ENCODE peak calls at places on chromosomes 2 and 18, in five cellular contexts. One of them, this sample, is unnamed.

GRCh38 chr2:70733428-70734185 is 34.4 kb downstream of the ADD2 start:
- DNase-seq in psoas muscle: no peak
- DNase-seq in Peyer's patch: no peak
- DNase-seq in endothelial cell: no peak
- DNase-seq in glutamatergic neuron: peak; percentile 57
- DNase-seq in this sample: no peak

GRCh38 chr2:80365762-80366161 is 61.2 kb upstream of the LRRTM1 start:
- DNase-seq in psoas muscle: no peak
- DNase-seq in Peyer's patch: no peak
- DNase-seq in endothelial cell: no peak
- DNase-seq in glutamatergic neuron: peak; percentile 67
- DNase-seq in this sample: no peak

GRCh38 chr2:81225756-81226155 is 921.2 kb upstream of the LRRTM1 start:
- DNase-seq in psoas muscle: no peak
- DNase-seq in Peyer's patch: no peak
- DNase-seq in endothelial cell: no peak
- DNase-seq in glutamatergic neuron: no peak
- DNase-seq in this sample: no peak

GRCh38 chr2:105756435-105756834 is 11.7 kb downstream of the NCK2 start:
- DNase-seq in psoas muscle: no peak
- DNase-seq in Peyer's patch: no peak
- DNase-seq in endothelial cell: no peak
- DNase-seq in glutamatergic neuron: no peak
- DNase-seq in this sample: no peak

GRCh38 chr2:15223887-15224286 is 337.2 kb downstream of the NBAS start:
- DNase-seq in psoas muscle: no peak
- DNase-seq in Peyer's patch: no peak
- DNase-seq in endothelial cell: no peak
- DNase-seq in glutamatergic neuron: no peak
- DNase-seq in this sample: no peak

GRCh38 chr2:202716114-202716718 is 81.4 kb downstream of the FAM117B start:
- DNase-seq in psoas muscle: no peak
- DNase-seq in Peyer's patch: no peak
- DNase-seq in endothelial cell: no peak
- DNase-seq in glutamatergic neuron: no peak
- DNase-seq in this sample: no peak

GRCh38 chr2:47867205-47867604 is 39.1 kb downstream of the FBXO11 start:
- DNase-seq in psoas muscle: no peak
- DNase-seq in Peyer's patch: no peak
- DNase-seq in endothelial cell: no peak
- DNase-seq in glutamatergic neuron: no peak
- DNase-seq in this sample: no peak

GRCh38 chr2:226705133-226705886 is 94.3 kb downstream of the IRS1 start:
- DNase-seq in psoas muscle: no peak
- DNase-seq in Peyer's patch: no peak
- DNase-seq in endothelial cell: no peak
- DNase-seq in glutamatergic neuron: no peak
- DNase-seq in this sample: no peak

GRCh38 chr18:5891361-5892215 is 3.7 kb downstream of the TMEM200C start:
- DNase-seq in psoas muscle: peak; percentile 42
- DNase-seq in Peyer's patch: no peak
- DNase-seq in endothelial cell: no peak
- DNase-seq in glutamatergic neuron: no peak
- DNase-seq in this sample: no peak

GRCh38 chr2:98472132-98472650 is 27.5 kb downstream of the INPP4A start:
- DNase-seq in psoas muscle: no peak
- DNase-seq in Peyer's patch: no peak
- DNase-seq in endothelial cell: no peak
- DNase-seq in glutamatergic neuron: no peak
- DNase-seq in this sample: no peak

GRCh38 chr2:28621172-28622100 is 125.6 kb downstream of the PLB1 start:
- DNase-seq in psoas muscle: peak; percentile 68
- DNase-seq in Peyer's patch: peak; percentile 76
- DNase-seq in endothelial cell: peak; percentile 35
- DNase-seq in glutamatergic neuron: peak; percentile 38
- DNase-seq in this sample: no peak

GRCh38 chr2:28624798-28625701 is 126.6 kb upstream of the PPP1CB start:
- DNase-seq in psoas muscle: peak; percentile 85
- DNase-seq in Peyer's patch: peak; percentile 66
- DNase-seq in endothelial cell: no peak
- DNase-seq in glutamatergic neuron: no peak
- DNase-seq in this sample: peak; percentile 22

GRCh38 chr2:28622101-28622499 is 126.2 kb downstream of the PLB1 start:
- DNase-seq in psoas muscle: no peak
- DNase-seq in Peyer's patch: no peak
- DNase-seq in endothelial cell: no peak
- DNase-seq in glutamatergic neuron: no peak
- DNase-seq in this sample: no peak

GRCh38 chr2:28624436-28624797 is 127.2 kb upstream of the PPP1CB start:
- DNase-seq in psoas muscle: no peak
- DNase-seq in Peyer's patch: no peak
- DNase-seq in endothelial cell: no peak
- DNase-seq in glutamatergic neuron: no peak
- DNase-seq in this sample: no peak

DNA sequence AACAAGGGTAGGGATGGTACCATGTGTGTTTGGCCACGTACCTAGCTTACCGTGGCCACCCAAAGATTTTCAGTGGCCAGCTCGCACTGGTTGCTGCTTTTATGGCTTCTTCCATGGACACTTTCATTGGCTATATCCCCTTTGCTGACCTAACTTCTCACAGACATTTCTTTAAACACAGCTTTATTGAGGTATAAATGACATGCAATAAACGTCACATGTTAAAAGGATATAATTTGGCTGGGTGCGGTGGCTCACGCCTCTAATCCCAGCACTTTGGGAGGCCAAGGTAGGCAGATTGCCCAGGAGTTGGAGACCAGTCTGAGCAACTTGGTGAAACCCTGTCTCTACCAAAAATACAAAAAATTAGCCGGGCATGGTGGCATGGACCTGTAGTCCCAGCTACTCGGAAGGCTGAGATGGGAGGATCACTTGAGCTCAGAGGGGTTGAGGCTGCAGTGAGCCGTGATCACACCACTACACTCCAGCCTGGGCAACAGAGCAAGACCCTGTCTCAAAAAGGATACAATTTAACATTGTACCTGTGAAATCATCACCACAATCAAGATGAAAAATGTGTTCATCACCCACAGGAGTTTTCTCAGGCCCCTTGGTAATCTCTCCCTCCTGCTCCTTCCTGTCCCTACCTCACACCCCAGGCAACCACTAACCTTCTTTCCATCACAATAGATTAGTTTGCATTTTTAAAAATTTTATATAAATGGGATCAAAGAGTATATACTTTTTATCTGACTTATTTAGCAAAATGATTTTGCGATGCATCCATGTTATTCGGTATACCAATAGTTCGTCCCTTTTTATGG is 127.8 kb upstream of the PPP1CB start:
- DNase-seq in psoas muscle: peak; percentile 13
- DNase-seq in Peyer's patch: no peak
- DNase-seq in endothelial cell: no peak
- DNase-seq in glutamatergic neuron: no peak
- DNase-seq in this sample: no peak
- TF ChIP-seq CTCF in psoas muscle: no peak
- TF ChIP-seq CTCF in Peyer's patch: no peak
- TF ChIP-seq CTCF in endothelial cell: no peak
- TF ChIP-seq CTCF in glutamatergic neuron: no peak
- TF ChIP-seq CTCF in this sample: no peak

GRCh38 chr2:233801357-233802131 is 23.4 kb downstream of the MROH2A start:
- DNase-seq in psoas muscle: no peak
- DNase-seq in Peyer's patch: peak; percentile 21
- DNase-seq in endothelial cell: no peak
- DNase-seq in glutamatergic neuron: no peak
- DNase-seq in this sample: no peak
- TF ChIP-seq CTCF in psoas muscle: no peak
- TF ChIP-seq CTCF in Peyer's patch: no peak
- TF ChIP-seq CTCF in endothelial cell: no peak
- TF ChIP-seq CTCF in glutamatergic neuron: no peak
- TF ChIP-seq CTCF in this sample: no peak

DNA sequence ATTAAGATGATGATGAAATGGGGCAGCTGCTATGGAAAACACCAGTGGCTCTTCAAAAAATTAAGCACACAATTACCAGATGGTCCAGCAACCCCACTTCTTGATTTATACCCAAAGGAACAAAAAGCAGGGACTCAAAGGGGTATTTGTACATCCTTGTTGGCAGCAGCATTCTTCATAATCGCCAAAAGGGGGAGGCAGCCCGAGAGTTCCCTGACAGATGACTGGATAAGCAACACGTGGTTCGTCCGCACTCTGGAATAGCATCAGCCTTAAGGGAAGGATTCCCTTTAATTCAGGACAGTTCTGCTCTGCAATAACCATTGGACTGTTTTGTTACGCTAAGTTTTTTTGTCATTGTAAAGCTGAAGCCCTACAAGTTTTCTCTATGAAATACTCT is 76.7 kb upstream of the TWIST2 start:
- DNase-seq in psoas muscle: no peak
- DNase-seq in Peyer's patch: no peak
- DNase-seq in endothelial cell: no peak
- DNase-seq in glutamatergic neuron: peak; percentile 44
- DNase-seq in this sample: no peak
- TF ChIP-seq CTCF in psoas muscle: no peak
- TF ChIP-seq CTCF in Peyer's patch: no peak
- TF ChIP-seq CTCF in endothelial cell: no peak
- TF ChIP-seq CTCF in glutamatergic neuron: peak; percentile 59
- TF ChIP-seq CTCF in this sample: no peak

DNA sequence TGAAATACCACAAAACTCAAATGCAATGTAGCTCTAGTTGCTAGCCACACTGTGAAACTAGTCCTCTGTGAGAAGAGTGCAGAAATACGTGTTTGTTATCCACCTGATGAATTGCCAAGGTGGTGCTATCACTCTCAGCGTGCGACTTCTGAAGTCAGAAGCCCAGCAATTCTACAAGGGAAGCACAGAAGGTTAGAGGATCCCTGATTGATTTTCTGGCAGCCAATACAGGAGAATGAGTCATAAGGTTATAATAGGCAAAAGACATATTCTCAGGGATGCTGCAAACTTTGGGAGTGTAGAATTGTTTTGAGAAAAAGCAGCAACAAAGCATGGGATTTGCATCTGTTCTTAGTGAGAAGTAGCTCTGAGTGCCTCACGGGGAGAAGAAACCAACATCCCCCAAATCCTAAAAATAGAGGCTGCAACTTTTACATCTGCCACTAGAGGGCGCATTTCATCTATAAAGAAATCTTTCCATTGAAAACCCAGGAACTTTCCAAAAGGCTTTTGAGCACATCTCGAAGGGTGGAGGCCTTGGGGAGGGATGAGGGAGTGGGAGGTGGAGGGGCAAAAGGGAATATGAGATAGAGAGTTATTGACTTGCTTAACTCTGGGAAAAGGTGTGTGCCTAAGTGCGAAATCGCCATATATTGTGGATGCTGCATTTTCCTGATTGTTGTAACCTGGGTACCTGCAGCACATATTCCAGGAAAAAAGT is 78.0 kb downstream of the TMEM182 start:
- DNase-seq in psoas muscle: no peak
- DNase-seq in Peyer's patch: no peak
- DNase-seq in endothelial cell: peak; percentile 54
- DNase-seq in glutamatergic neuron: peak; percentile 28
- DNase-seq in this sample: no peak
- TF ChIP-seq CTCF in psoas muscle: peak; percentile 89
- TF ChIP-seq CTCF in Peyer's patch: peak; percentile 55
- TF ChIP-seq CTCF in endothelial cell: peak; percentile 99
- TF ChIP-seq CTCF in glutamatergic neuron: peak; percentile 99
- TF ChIP-seq CTCF in this sample: peak; percentile 79